ENCODE peak calls at places on chromosomes 2 and 18, in four cellular contexts. One of them, this sample, is unnamed.

GRCh38 chr2:122238006-122238559 is 482.6 kb downstream of the TSN start:
- DNase-seq in mucosa of descending colon: no peak
- DNase-seq in astrocyte of the spinal cord: no peak
- DNase-seq in HuH-7: no peak
- DNase-seq in this sample: no peak

GRCh38 chr2:219514196-219514761 is at the start of gene ASIC4:
- DNase-seq in mucosa of descending colon: no peak
- DNase-seq in astrocyte of the spinal cord: no peak
- DNase-seq in HuH-7: no peak
- DNase-seq in this sample: no peak

GRCh38 chr2:157181234-157181633 is 76.3 kb upstream of the GALNT5 start:
- DNase-seq in mucosa of descending colon: no peak
- DNase-seq in astrocyte of the spinal cord: no peak
- DNase-seq in HuH-7: no peak
- DNase-seq in this sample: no peak

GRCh38 chr18:79899609-79900435 is 51.6 kb downstream of the SLC66A2 start:
- DNase-seq in mucosa of descending colon: no peak
- DNase-seq in astrocyte of the spinal cord: no peak
- DNase-seq in HuH-7: no peak
- DNase-seq in this sample: no peak

GRCh38 chr2:16130541-16130880 is 190.2 kb downstream of the MYCN start:
- DNase-seq in mucosa of descending colon: no peak
- DNase-seq in astrocyte of the spinal cord: no peak
- DNase-seq in HuH-7: no peak
- DNase-seq in this sample: no peak

GRCh38 chr2:128062571-128062970 is 28.4 kb upstream of the UGGT1 start:
- DNase-seq in mucosa of descending colon: no peak
- DNase-seq in astrocyte of the spinal cord: no peak
- DNase-seq in HuH-7: no peak
- DNase-seq in this sample: no peak

GRCh38 chr2:96538487-96539214 is 2.1 kb downstream of the ARID5A start:
- DNase-seq in mucosa of descending colon: peak
- DNase-seq in astrocyte of the spinal cord: peak
- DNase-seq in HuH-7: no peak
- DNase-seq in this sample: no peak

GRCh38 chr2:124147552-124147951 is 122.5 kb downstream of the CNTNAP5 start:
- DNase-seq in mucosa of descending colon: no peak
- DNase-seq in astrocyte of the spinal cord: no peak
- DNase-seq in HuH-7: no peak
- DNase-seq in this sample: no peak

GRCh38 chr2:225086439-225086838 is 44.2 kb upstream of the DOCK10 start:
- DNase-seq in mucosa of descending colon: no peak
- DNase-seq in astrocyte of the spinal cord: no peak
- DNase-seq in HuH-7: no peak
- DNase-seq in this sample: no peak

GRCh38 chr18:8610442-8610801 is 1.2 kb downstream of the RAB12 start:
- DNase-seq in mucosa of descending colon: peak
- DNase-seq in astrocyte of the spinal cord: no peak
- DNase-seq in HuH-7: peak
- DNase-seq in this sample: no peak

GRCh38 chr2:99643824-99644787 is 154.3 kb upstream of the REV1 start:
- DNase-seq in mucosa of descending colon: no peak
- DNase-seq in astrocyte of the spinal cord: peak
- DNase-seq in HuH-7: no peak
- DNase-seq in this sample: no peak

GRCh38 chr18:79853993-79854364 is 56.2 kb downstream of the KCNG2 start:
- DNase-seq in mucosa of descending colon: no peak
- DNase-seq in astrocyte of the spinal cord: no peak
- DNase-seq in HuH-7: no peak
- DNase-seq in this sample: no peak

GRCh38 chr18:52367962-52368745 is 28.2 kb downstream of the DCC start:
- DNase-seq in mucosa of descending colon: no peak
- DNase-seq in astrocyte of the spinal cord: no peak
- DNase-seq in HuH-7: no peak
- DNase-seq in this sample: no peak

GRCh38 chr2:8860239-8860638 is 22.8 kb upstream of the KIDINS220 start:
- DNase-seq in mucosa of descending colon: no peak
- DNase-seq in astrocyte of the spinal cord: no peak
- DNase-seq in HuH-7: no peak
- DNase-seq in this sample: no peak

GRCh38 chr18:29430416-29430815 is 1253.5 kb upstream of the CDH2 start:
- DNase-seq in mucosa of descending colon: no peak
- DNase-seq in astrocyte of the spinal cord: no peak
- DNase-seq in HuH-7: no peak
- DNase-seq in this sample: no peak

GRCh38 chr18:67525328-67526110 is 9.0 kb upstream of the DSEL start:
- DNase-seq in mucosa of descending colon: peak
- DNase-seq in astrocyte of the spinal cord: peak
- DNase-seq in HuH-7: no peak
- DNase-seq in this sample: no peak

GRCh38 chr18:58186258-58186948 is 142.4 kb downstream of the NEDD4L start:
- DNase-seq in mucosa of descending colon: no peak
- DNase-seq in astrocyte of the spinal cord: peak
- DNase-seq in HuH-7: no peak
- DNase-seq in this sample: no peak

GRCh38 chr2:207600211-207600610 is 25.0 kb downstream of the METTL21A start:
- DNase-seq in mucosa of descending colon: no peak
- DNase-seq in astrocyte of the spinal cord: peak
- DNase-seq in HuH-7: no peak
- DNase-seq in this sample: no peak

GRCh38 chr18:55083461-55083860 is 124.2 kb upstream of the CCDC68 start:
- DNase-seq in mucosa of descending colon: no peak
- DNase-seq in astrocyte of the spinal cord: peak
- DNase-seq in HuH-7: no peak
- DNase-seq in this sample: no peak

GRCh38 chr18:37578886-37579513 is 13.4 kb upstream of the CELF4 start:
- DNase-seq in mucosa of descending colon: no peak
- DNase-seq in astrocyte of the spinal cord: peak
- DNase-seq in HuH-7: peak
- DNase-seq in this sample: no peak

GRCh38 chr2:171763602-171764001 is 76.3 kb downstream of the DYNC1I2 start:
- DNase-seq in mucosa of descending colon: no peak
- DNase-seq in astrocyte of the spinal cord: no peak
- DNase-seq in HuH-7: no peak
- DNase-seq in this sample: no peak

GRCh38 chr18:4251873-4252272 is 203.2 kb downstream of the DLGAP1 start:
- DNase-seq in mucosa of descending colon: no peak
- DNase-seq in astrocyte of the spinal cord: no peak
- DNase-seq in HuH-7: no peak
- DNase-seq in this sample: no peak

This sample was measured in omental fat pad.